ENCODE peak calls at places on chromosomes 2 and 18, in seven cellular contexts. H is CD8-positive, alpha-beta memory T cell; A is heart right ventricle; S is GM23338; U is spleen; Z is uterus; N is neuronal stem cell. M is an unnamed sample. For H3K36me3, the result is how much of the 10 kb centered on the place peaks cover.

GRCh38 chr2:85975581-85975980 is 86.8 kb upstream of the ST3GAL5 start:
- DNase-seq in U (peak), A (no peak), H (no peak), N (no peak), S (no peak), Z (no peak), M (no peak)

GRCh38 chr2:63581266-63581961 is 6.9 kb downstream of the WDPCP start:
- DNase-seq in N (no peak), S (no peak), H (no peak), U (no peak), Z (peak), A (no peak), M (no peak)

GRCh38 chr2:46381871-46382270 is 84.7 kb downstream of the EPAS1 start:
- DNase-seq in H (no peak), Z (no peak), U (no peak), S (no peak), A (no peak), N (no peak), M (no peak)

GRCh38 chr2:12116228-12116750 is 369.9 kb downstream of the LPIN1 start:
- DNase-seq in N (no peak), Z (no peak), H (no peak), U (peak), A (no peak), S (no peak), M (no peak)

GRCh38 chr18:31246460-31246859 is 71.5 kb upstream of the DSG1 start:
- DNase-seq in N (no peak), A (no peak), S (no peak), Z (no peak), U (no peak), H (no peak), M (no peak)

GRCh38 chr2:23410596-23410995 is 25.6 kb downstream of the KLHL29 start:
- DNase-seq in A (no peak), N (no peak), H (no peak), U (peak), S (no peak), Z (no peak), M (no peak)

GRCh38 chr2:53150146-53150545 is 617.5 kb upstream of the CHAC2 start:
- DNase-seq in U (no peak), H (no peak), A (no peak), Z (no peak), S (no peak), N (no peak), M (no peak)

GRCh38 chr2:150596071-150596470 is 108.6 kb upstream of the RND3 start:
- DNase-seq in U (no peak), H (no peak), A (no peak), Z (no peak), S (no peak), N (no peak), M (no peak)

GRCh38 chr2:26606847-26607190 is 34.3 kb downstream of the CIB4 start:
- DNase-seq in Z (no peak), S (no peak), U (no peak), N (no peak), H (no peak), A (no peak), M (no peak)

GRCh38 chr2:138871312-138871711 is 91.1 kb upstream of the NXPH2 start:
- DNase-seq in A (no peak), S (no peak), H (no peak), Z (no peak), N (no peak), U (no peak), M (no peak)

GRCh38 chr18:68176901-68177300 is 538.0 kb downstream of the TMX3 start:
- DNase-seq in S (no peak), Z (no peak), U (no peak), N (no peak), H (no peak), A (no peak), M (no peak)

GRCh38 chr2:3485166-3485565 is 34.2 kb downstream of the ADI1 start:
- DNase-seq in Z (no peak), U (peak), A (no peak), H (no peak), N (no peak), S (no peak), M (no peak)

GRCh38 chr2:196131384-196131861 is 40.0 kb downstream of the STK17B start:
- DNase-seq in N (no peak), S (peak), A (no peak), Z (no peak), U (no peak), H (peak), M (peak)

GRCh38 chr2:219613671-219614070 is 13.8 kb upstream of the SLC4A3 start:
- DNase-seq in Z (no peak), H (no peak), U (peak), S (no peak), A (no peak), N (no peak), M (no peak)
- H3K36me3 ChIP-seq in Z (under half), H (under half), U (half or more), S (under half), A (under half), N (under half), M (under half)

GRCh38 chr2:58195668-58196067 is 45.5 kb downstream of the FANCL start:
- DNase-seq in A (no peak), U (no peak), N (no peak), Z (no peak), S (no peak), H (no peak), M (no peak)

GRCh38 chr2:58197894-58198293 is 43.2 kb downstream of the FANCL start:
- DNase-seq in H (no peak), Z (no peak), N (no peak), U (no peak), S (no peak), A (no peak), M (no peak)

DNA sequence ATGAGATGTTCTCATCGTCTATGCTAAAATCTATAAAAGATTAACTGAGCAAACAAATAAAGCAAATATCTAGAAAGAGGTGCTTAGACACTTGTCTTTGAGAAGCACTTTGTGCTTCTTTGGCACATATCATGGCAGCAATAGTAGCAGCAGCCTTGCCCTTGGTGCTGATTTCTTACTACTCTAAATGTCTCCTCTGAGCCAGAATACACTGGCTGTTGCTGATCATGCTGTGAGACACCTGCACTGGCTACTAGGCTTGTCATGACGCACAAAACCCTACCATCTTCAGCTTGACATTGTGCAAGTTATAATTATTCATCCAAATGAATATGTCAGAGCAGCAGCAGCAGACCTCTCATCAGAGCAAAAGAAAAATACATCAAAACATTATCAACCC is 46.7 kb downstream of the FANCL start:
- DNase-seq in A (no peak), S (peak), H (no peak), Z (no peak), U (no peak), N (no peak), M (no peak)
- H3K36me3 ChIP-seq in A (under half), S (under half), H (under half), Z (under half), U (under half), N (under half), M (under half)

GRCh38 chr2:141714486-141714885 is 416.3 kb downstream of the LRP1B start:
- DNase-seq in A (no peak), S (no peak), N (no peak), U (no peak), Z (no peak), H (no peak), M (no peak)
- H3K36me3 ChIP-seq in A (under half), S (under half), N (under half), U (under half), Z (under half), H (under half), M (under half)

GRCh38 chr2:68390600-68390999 is 25.5 kb downstream of the PLEK start:
- DNase-seq in N (no peak), Z (no peak), S (no peak), A (no peak), U (no peak), H (no peak), M (no peak)

GRCh38 chr2:68391099-68391498 is 26.0 kb downstream of the PLEK start:
- DNase-seq in U (no peak), A (no peak), H (no peak), N (no peak), Z (no peak), S (no peak), M (no peak)

GRCh38 chr2:68391869-68392268 is 26.8 kb downstream of the PLEK start:
- DNase-seq in S (no peak), H (no peak), A (no peak), U (no peak), Z (no peak), N (no peak), M (no peak)

GRCh38 chr2:68388772-68389171 is 23.7 kb downstream of the PLEK start:
- DNase-seq in Z (no peak), A (no peak), S (no peak), U (peak), H (no peak), N (no peak), M (no peak)

DNA sequence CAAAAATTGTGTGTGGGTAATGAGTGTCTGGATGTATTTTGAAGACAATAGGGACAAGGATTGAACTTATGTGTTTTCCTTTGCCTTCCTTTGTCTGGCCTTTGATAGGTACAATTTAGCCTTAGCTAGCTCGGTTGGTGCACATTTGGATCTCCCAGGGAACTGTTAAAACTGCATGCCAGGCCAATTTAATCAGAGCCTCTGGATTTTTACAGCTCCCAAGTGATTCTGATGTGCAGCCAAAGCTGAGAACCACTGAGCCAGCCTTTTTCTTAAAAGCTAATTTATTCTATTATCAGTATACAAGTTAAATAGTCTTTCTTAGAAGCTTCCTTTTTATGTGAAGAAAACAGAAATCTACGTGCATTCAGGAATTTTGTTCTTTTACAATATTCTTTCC is 25.0 kb downstream of the PLEK start:
- DNase-seq in S (no peak), N (no peak), A (no peak), Z (no peak), U (no peak), H (no peak), M (no peak)
- H3K36me3 ChIP-seq in S (under half), N (under half), A (under half), Z (under half), U (under half), H (under half), M (under half)